ENCODE peak calls at places on chromosomes 13 and 19, in four cellular contexts. V, Y, E and P are unnamed samples.

GRCh38 chr13:110610955-110611595 is 4.3 kb upstream of the NAXD start:
- DNase-seq in E (no peak), V (no peak), Y (no peak), P (no peak)

GRCh38 chr13:30872685-30873443 is 33.2 kb upstream of the MEDAG start:
- DNase-seq in Y (no peak), E (peak), V (no peak), P (peak)

GRCh38 chr13:98927954-98928927 is 49.6 kb downstream of the DOCK9 start:
- DNase-seq in Y (no peak), E (peak), V (no peak), P (peak)

GRCh38 chr19:4405977-4406376 is 3.5 kb downstream of the CHAF1A start:
- DNase-seq in Y (no peak), E (no peak), V (no peak), P (no peak)

GRCh38 chr13:65063753-65064152 is 2166.4 kb downstream of the PCDH9 start:
- DNase-seq in E (peak), Y (no peak), V (no peak), P (no peak)

GRCh38 chr13:34114581-34114980 is 296.6 kb downstream of the RFC3 start:
- DNase-seq in E (no peak), Y (no peak), V (no peak), P (no peak)

GRCh38 chr13:94309576-94309975 is 169.9 kb downstream of the DCT start:
- DNase-seq in V (no peak), E (no peak), Y (no peak), P (peak)

GRCh38 chr19:55385749-55386514 is at the start of gene RPL28:
- DNase-seq in V (peak), E (peak), Y (peak), P (peak)

GRCh38 chr13:100600461-100600860 is 11.9 kb upstream of the GGACT start:
- DNase-seq in E (no peak), Y (no peak), V (no peak), P (no peak)

GRCh38 chr13:27793377-27794074 is 1.2 kb downstream of the GSX1 start:
- DNase-seq in V (no peak), E (no peak), Y (no peak), P (no peak)

GRCh38 chr13:46181799-46182490 is at the start of gene LCP1:
- DNase-seq in Y (no peak), V (no peak), E (no peak), P (no peak)

GRCh38 chr13:110256126-110256905 is 50.6 kb downstream of the COL4A1 start:
- DNase-seq in E (no peak), Y (no peak), V (no peak), P (no peak)

GRCh38 chr19:36876993-36877938 is 26.6 kb downstream of the ZNF345 start:
- DNase-seq in E (no peak), V (no peak), Y (no peak), P (no peak)

GRCh38 chr13:95226932-95227718 is 74.1 kb downstream of the ABCC4 start:
- DNase-seq in E (no peak), Y (no peak), V (no peak), P (no peak)

GRCh38 chr19:39704181-39705044 is at the start of gene LGALS14:
- DNase-seq in V (no peak), Y (no peak), E (no peak), P (no peak)

GRCh38 chr13:68692049-68692448 is 1415.6 kb upstream of the ATXN8OS start:
- DNase-seq in Y (no peak), E (no peak), V (no peak), P (no peak)

GRCh38 chr19:54147676-54148075 is 10.1 kb downstream of the CNOT3 start:
- DNase-seq in Y (no peak), E (no peak), V (no peak), P (peak)

GRCh38 chr19:3152431-3152780 is 16.6 kb downstream of the GNA15 start:
- DNase-seq in Y (no peak), V (no peak), E (no peak), P (no peak)

GRCh38 chr19:289651-290538 is 1.3 kb downstream of the PLPP2 start:
- DNase-seq in V (peak), E (peak), Y (peak), P (peak)

GRCh38 chr13:65499251-65499650 is 1730.9 kb downstream of the PCDH9 start:
- DNase-seq in Y (no peak), E (peak), V (no peak), P (peak)

GRCh38 chr13:27309967-27310598 is 39.5 kb downstream of the RASL11A start:
- DNase-seq in E (no peak), Y (no peak), V (no peak), P (peak)

GRCh38 chr19:29834991-29835390 is 23.2 kb downstream of the CCNE1 start:
- DNase-seq in E (no peak), V (no peak), Y (peak), P (no peak)

GRCh38 chr19:7917292-7918061 is 2.7 kb upstream of the SNAPC2 start:
- DNase-seq in Y (peak), V (no peak), E (peak), P (peak)

GRCh38 chr13:35888327-35888940 is 242.7 kb downstream of the DCLK1 start:
- DNase-seq in Y (no peak), V (no peak), E (no peak), P (peak)

GRCh38 chr13:51646041-51646670 is 61.9 kb downstream of the WDFY2 start:
- DNase-seq in Y (no peak), E (no peak), V (no peak), P (no peak)

DNA sequence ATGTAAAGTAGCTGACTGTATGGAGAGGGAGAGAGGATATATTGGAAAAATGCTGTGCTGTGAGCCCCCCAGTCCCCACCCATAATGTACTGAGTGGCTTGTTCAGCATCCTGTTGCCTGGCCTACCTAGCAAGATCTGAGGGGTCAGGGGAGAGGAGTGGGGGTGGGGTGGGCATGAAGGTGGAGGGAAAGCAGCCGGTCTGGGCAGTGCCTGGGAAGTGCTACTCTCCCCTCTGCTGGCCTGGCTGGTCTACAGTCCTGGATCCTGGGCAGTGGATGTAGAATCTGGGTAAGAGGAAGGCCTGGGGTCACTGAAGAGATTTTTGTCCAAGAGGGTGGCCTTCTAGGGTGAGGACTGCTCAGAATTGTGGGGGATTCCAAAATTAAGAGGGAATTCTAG is 210.5 kb downstream of the PDS5B start:
- DNase-seq in V (no peak), E (no peak), Y (no peak), P (no peak)
- TF ChIP-seq CTCF in V (no peak), E (no peak), Y (no peak), P (no peak)

DNA sequence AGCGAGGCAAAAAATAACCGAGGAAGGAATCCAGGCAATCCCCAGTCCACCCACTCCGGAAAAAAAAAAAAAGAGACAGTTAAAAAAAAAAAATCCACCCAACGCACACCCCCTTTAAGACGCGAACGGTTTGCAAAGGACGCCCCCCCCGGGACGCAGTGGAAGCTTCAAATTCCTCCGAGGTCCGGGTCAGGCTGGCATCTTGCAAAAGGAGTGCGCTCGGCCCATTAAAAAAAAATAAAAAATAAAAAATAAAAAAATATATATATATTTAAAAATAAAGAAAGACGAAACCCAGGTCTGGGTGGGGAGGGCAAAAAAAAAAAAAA is 235 bp upstream of the CACNA1A start:
- DNase-seq in Y (no peak), V (no peak), E (peak), P (no peak)
- H3K4me3 ChIP-seq in Y (no peak), V (no peak), E (peak), P (no peak)

DNA sequence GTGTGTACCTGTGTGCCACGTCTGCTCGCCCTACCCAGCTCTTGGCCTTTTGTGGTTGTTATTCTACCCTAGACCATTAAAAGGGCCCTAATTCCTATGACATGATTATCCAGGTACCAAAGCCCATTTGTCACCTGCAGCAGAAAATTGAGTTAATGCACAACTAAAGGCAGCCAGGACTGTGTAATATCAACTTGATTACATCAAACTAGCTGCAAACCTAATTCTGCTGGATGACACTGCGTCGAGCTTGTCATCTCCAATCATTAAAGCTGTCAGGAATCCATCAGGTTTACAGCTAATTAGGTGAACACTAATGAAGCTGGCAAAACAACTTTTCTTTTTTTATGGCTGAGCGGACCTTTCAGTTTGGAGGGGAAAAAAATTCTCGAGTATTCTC is 3.1 kb downstream of the TSHZ3 start:
- DNase-seq in V (no peak), E (no peak), Y (no peak), P (no peak)
- TF ChIP-seq CTCF in V (no peak), E (no peak), Y (no peak), P (no peak)

GRCh38 chr19:17526922-17527321 is 15.5 kb downstream of the PGLS start:
- DNase-seq in V (no peak), E (no peak), Y (no peak), P (no peak)
- H3K4me3 ChIP-seq in V (no peak), E (no peak), Y (no peak), P (no peak)

DNA sequence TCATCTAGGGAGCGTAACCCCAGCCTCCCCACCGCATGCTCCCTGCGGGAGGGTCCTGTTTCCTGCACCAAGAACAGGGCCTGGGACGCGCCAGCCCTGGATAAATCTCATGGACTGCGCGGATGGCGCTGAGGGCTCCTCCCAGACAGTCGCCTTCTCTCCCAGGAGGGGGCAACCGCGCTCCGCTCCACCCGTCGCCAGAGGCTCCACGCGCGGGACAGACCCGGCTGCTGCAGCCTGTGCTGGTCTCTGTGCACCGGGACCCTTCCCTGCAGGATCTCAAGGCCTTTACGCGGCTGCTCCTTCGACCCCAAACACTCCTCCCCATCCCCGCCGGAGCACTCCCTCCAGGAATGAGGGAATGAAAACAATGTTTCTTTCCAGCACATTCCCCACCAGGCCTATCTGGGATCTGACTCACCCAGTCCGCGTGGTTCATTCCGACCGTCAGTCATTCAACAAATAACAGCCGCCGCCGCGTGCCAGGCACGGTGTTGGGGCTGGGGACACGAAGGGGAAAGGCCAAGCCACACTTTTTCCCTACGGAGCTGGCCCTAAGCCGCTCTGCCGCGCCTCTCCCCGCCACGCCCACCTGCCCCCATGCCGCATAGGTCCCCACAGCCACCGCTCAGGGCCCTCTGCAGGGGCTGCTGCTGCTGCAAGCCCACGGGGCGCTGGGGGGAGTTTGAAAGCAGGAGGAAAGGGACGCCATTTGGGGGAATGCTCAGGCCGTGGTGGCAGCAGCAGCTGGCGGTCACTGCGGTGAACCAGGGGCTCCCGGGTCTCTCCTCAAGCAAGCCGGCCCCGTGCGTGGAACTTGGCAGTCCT is 6.0 kb downstream of the PNMA8B start:
- DNase-seq in Y (no peak), E (peak), V (no peak), P (peak)
- TF ChIP-seq CTCF in Y (no peak), E (peak), V (peak), P (peak)

GRCh38 chr19:35509861-35510625 is 3.4 kb downstream of the DMKN start:
- DNase-seq in V (peak), E (peak), Y (peak), P (peak)
- H3K4me3 ChIP-seq in V (peak), E (peak), Y (no peak), P (peak)

DNA sequence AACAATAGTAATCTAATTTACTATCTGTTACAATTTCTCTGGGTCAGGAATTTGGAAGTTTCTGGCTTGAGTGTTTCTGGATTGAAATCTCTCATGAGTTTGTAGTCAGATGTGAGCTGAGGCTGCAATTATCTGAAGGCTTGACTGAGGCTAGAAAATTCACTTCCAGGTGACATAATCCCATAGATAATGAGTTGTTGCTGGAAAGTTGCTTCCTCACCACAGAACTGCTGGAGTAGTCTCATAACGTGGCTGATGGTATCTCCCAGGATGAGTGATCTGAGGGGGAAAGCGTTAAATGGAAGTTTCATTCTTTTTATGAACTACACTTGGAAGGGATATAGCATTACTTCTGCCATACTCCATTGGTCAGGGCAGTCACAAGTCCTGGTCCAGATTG is 15.3 kb upstream of the FPR3 start:
- DNase-seq in V (no peak), E (no peak), Y (no peak), P (no peak)
- TF ChIP-seq CTCF in V (no peak), E (no peak), Y (no peak), P (no peak)

GRCh38 chr13:93244918-93245280 is 18.3 kb downstream of the GPC6 start:
- DNase-seq in E (peak), V (no peak), Y (no peak), P (peak)
- H3K4me3 ChIP-seq in E (peak), V (peak), Y (no peak), P (no peak)